ENCODE peak calls at places on chromosomes 11 and 22, in ten cellular contexts. L is transverse colon, J is K562, E is sigmoid colon, C is endothelial cell of umbilical vein, Z is suprapubic skin, A is GM12878, V is spleen, D is stomach, P is H1. Y is an unnamed sample.
A peak's percentile ranks its signal among the peaks of the same experiment; 100 is the strongest.

GRCh38 chr22:35846804-35847203 is 129.1 kb downstream of the APOL5 start:
- DNase-seq in L (no peak), J (no peak), E (no peak), C (no peak), Z (no peak), A (no peak), V (no peak), D (no peak), P (no peak), Y (no peak)

GRCh38 chr11:43919852-43920597 is 22.4 kb upstream of the C11orf96 start:
- DNase-seq in L (no peak), J (no peak), E (no peak), C (no peak), Z (no peak), A (no peak), V (no peak), D (no peak), P (no peak), Y (no peak)

GRCh38 chr22:47080100-47080499 is 317.6 kb downstream of the TBC1D22A start:
- DNase-seq in L (no peak), J (no peak), E (no peak), C (no peak), Z (no peak), A (no peak), V (no peak), D (no peak), P (no peak), Y (no peak)

GRCh38 chr11:58567889-58568512 is 7.7 kb downstream of the LPXN start:
- DNase-seq in L (peak; percentile 65), J (peak; percentile 77), E (no peak), C (peak; percentile 76), Z (no peak), A (no peak), V (peak; percentile 83), D (peak; percentile 59), P (peak; percentile 80), Y (peak; percentile 54)

GRCh38 chr11:120545813-120546212 is 34.3 kb downstream of the GRIK4 start:
- DNase-seq in L (no peak), J (no peak), E (no peak), C (no peak), Z (no peak), A (no peak), V (no peak), D (no peak), P (no peak), Y (no peak)

GRCh38 chr11:122785156-122785605 is 53.1 kb upstream of the CRTAM start:
- DNase-seq in L (no peak), J (no peak), E (no peak), C (no peak), Z (no peak), A (no peak), V (no peak), D (no peak), P (no peak), Y (no peak)

GRCh38 chr22:47623740-47624103 is 861.3 kb downstream of the TBC1D22A start:
- DNase-seq in L (no peak), J (no peak), E (peak; percentile 40), C (no peak), Z (no peak), A (no peak), V (no peak), D (peak; percentile 23), P (peak; percentile 33), Y (no peak)

GRCh38 chr11:43130616-43131015 is 181.2 kb upstream of the API5 start:
- DNase-seq in L (no peak), J (no peak), E (no peak), C (no peak), Z (no peak), A (no peak), V (no peak), D (no peak), P (no peak), Y (no peak)

GRCh38 chr22:48500481-48501230 is 1327.0 kb downstream of the BRD1 start:
- DNase-seq in L (no peak), J (no peak), E (no peak), C (no peak), Z (no peak), A (no peak), V (peak; percentile 64), D (no peak), P (no peak), Y (no peak)

GRCh38 chr11:31325162-31325561 is 44.4 kb downstream of the DCDC1 start:
- DNase-seq in L (no peak), J (no peak), E (no peak), C (no peak), Z (no peak), A (no peak), V (no peak), D (no peak), P (no peak), Y (no peak)

GRCh38 chr11:130865091-130865771 is 51.0 kb downstream of the SNX19 start:
- DNase-seq in L (no peak), J (no peak), E (no peak), C (no peak), Z (no peak), A (no peak), V (no peak), D (no peak), P (peak; percentile 51), Y (no peak)

GRCh38 chr11:130861283-130861682 is 55.0 kb downstream of the SNX19 start:
- DNase-seq in L (no peak), J (no peak), E (no peak), C (no peak), Z (no peak), A (no peak), V (no peak), D (no peak), P (no peak), Y (no peak)

GRCh38 chr11:130865772-130866114 is 50.5 kb downstream of the SNX19 start:
- DNase-seq in L (no peak), J (no peak), E (no peak), C (no peak), Z (no peak), A (no peak), V (no peak), D (no peak), P (no peak), Y (no peak)

GRCh38 chr11:130859896-130860295 is 56.4 kb downstream of the SNX19 start:
- DNase-seq in L (no peak), J (no peak), E (no peak), C (no peak), Z (no peak), A (no peak), V (no peak), D (no peak), P (no peak), Y (no peak)

GRCh38 chr11:130861902-130862552 is 54.3 kb downstream of the SNX19 start:
- DNase-seq in L (peak; percentile 92), J (peak; percentile 94), E (peak; percentile 95), C (peak; percentile 84), Z (peak; percentile 97), A (no peak), V (peak; percentile 97), D (peak; percentile 95), P (peak; percentile 94), Y (peak; percentile 90)
- TF ChIP-seq POLR2A in L (no peak), J (no peak), E (no peak), C (no peak), Z (no peak), A (no peak), V (no peak), D (no peak), P (no peak), Y (no peak)

GRCh38 chr11:68543594-68543993 is 83.0 kb downstream of the PPP6R3 start:
- DNase-seq in L (no peak), J (no peak), E (no peak), C (no peak), Z (no peak), A (no peak), V (no peak), D (no peak), P (no peak), Y (no peak)

GRCh38 chr11:68545347-68545746 is 84.8 kb downstream of the PPP6R3 start:
- DNase-seq in L (no peak), J (no peak), E (no peak), C (no peak), Z (no peak), A (no peak), V (no peak), D (no peak), P (no peak), Y (no peak)

GRCh38 chr11:68541983-68542382 is 81.4 kb downstream of the PPP6R3 start:
- DNase-seq in L (no peak), J (peak; percentile 16), E (no peak), C (no peak), Z (no peak), A (no peak), V (no peak), D (no peak), P (no peak), Y (no peak)

GRCh38 chr11:68545796-68546195 is 85.2 kb downstream of the PPP6R3 start:
- DNase-seq in L (no peak), J (no peak), E (no peak), C (no peak), Z (no peak), A (no peak), V (no peak), D (peak; percentile 63), P (no peak), Y (no peak)

GRCh38 chr11:68542617-68543016 is 82.1 kb downstream of the PPP6R3 start:
- DNase-seq in L (no peak), J (no peak), E (peak; percentile 83), C (no peak), Z (no peak), A (no peak), V (no peak), D (no peak), P (no peak), Y (no peak)
- TF ChIP-seq POLR2AphosphoS5 in L (peak; percentile 9), J (no peak), E (peak; percentile 57), C (no peak), Z (no peak), A (no peak), V (no peak), D (peak; percentile 45), P (no peak), Y (no peak)

DNA sequence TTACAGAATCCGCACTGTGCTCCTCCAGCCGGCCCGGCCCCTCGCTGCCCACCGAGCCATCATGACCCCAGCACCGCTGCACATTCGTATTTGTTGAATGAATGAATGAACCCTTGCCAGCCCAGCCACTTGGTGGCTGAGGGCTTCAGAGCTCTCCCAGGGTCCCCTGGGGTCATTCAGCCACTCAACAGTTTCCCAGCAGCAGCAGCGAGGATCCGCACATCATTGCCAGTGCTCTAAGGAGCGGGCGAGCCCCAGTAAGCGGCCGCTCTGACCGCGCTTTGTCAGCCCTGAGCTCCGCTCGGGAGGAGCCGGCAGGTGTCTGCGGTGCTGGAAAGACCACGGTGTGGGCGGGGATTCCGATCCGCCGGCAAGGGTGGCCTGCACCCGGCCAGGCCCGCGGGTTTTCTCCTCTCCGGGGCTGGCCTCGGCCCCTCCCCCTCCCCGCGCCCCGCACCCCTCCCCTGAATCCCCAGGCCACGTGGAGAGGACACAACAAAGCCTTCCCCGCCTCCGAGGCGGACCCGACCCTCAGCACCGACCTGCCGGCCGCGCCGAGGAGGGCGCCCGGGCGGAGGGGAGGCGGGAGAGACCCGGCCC is 563 bp downstream of the BID start:
- DNase-seq in L (peak; percentile 66), J (peak; percentile 72), E (peak; percentile 68), C (peak; percentile 34), Z (no peak), A (no peak), V (peak; percentile 93), D (peak; percentile 59), P (peak; percentile 81), Y (no peak)
- TF ChIP-seq POLR2A in L (no peak), J (peak; percentile 24), E (no peak), C (no peak), Z (no peak), A (no peak), V (no peak), D (no peak), P (peak; percentile 82), Y (no peak)

GRCh38 chr11:35223429-35223828 is 84.5 kb downstream of the CD44 start:
- DNase-seq in L (no peak), J (no peak), E (peak; percentile 68), C (no peak), Z (no peak), A (no peak), V (no peak), D (no peak), P (no peak), Y (no peak)
- TF ChIP-seq POLR2AphosphoS5 in L (no peak), J (no peak), E (no peak), C (no peak), Z (no peak), A (no peak), V (peak; percentile 25), D (no peak), P (no peak), Y (no peak)

Y was measured in breast epithelium.